ENCODE peak calls at places on chromosome 2, in ten cellular contexts. R is WERI-Rb-1, X is nephron progenitor cell, O is cardiac fibroblast, L is lower lobe of right lung, B is AG10803, K is cardiac muscle cell, J is mammary epithelial cell, H is GM13976, W is ovary. E is an unnamed sample.

GRCh38 chr2:62653582-62654422 is 51.7 kb upstream of the EHBP1 start:
- DNase-seq in X (no peak), H (no peak), O (no peak), R (no peak), L (no peak), K (no peak), W (no peak), B (no peak), J (peak), E (no peak)

GRCh38 chr2:57397550-57398360 is 648.9 kb upstream of the VRK2 start:
- DNase-seq in H (no peak), L (no peak), O (no peak), K (no peak), B (no peak), J (no peak), W (no peak), R (no peak), X (no peak), E (no peak)

GRCh38 chr2:63440612-63441011 is 147.7 kb downstream of the WDPCP start:
- DNase-seq in L (no peak), X (no peak), J (peak), K (no peak), B (no peak), R (no peak), O (peak), H (no peak), W (no peak), E (no peak)

GRCh38 chr2:65574911-65575444 is 142.6 kb upstream of the SPRED2 start:
- DNase-seq in K (no peak), L (no peak), J (no peak), O (peak), B (no peak), W (no peak), H (no peak), X (no peak), R (no peak), E (no peak)

GRCh38 chr2:23603581-23603980 is 218.6 kb downstream of the KLHL29 start:
- DNase-seq in H (no peak), B (no peak), W (no peak), J (no peak), O (no peak), X (no peak), R (no peak), K (no peak), L (peak), E (no peak)

GRCh38 chr2:47354013-47354816 is 48.7 kb upstream of the MSH2 start:
- DNase-seq in H (no peak), K (no peak), L (no peak), R (no peak), J (no peak), X (no peak), W (no peak), B (peak), O (peak), E (no peak)

GRCh38 chr2:196233033-196233807 is 61.8 kb upstream of the STK17B start:
- DNase-seq in K (no peak), J (peak), O (peak), L (no peak), R (no peak), B (peak), H (no peak), W (no peak), X (no peak), E (no peak)

GRCh38 chr2:71558300-71559051 is 105.1 kb downstream of the DYSF start:
- DNase-seq in B (no peak), W (no peak), R (no peak), J (no peak), X (no peak), H (no peak), L (peak), O (no peak), K (no peak), E (no peak)

GRCh38 chr2:200396726-200397348 is 90.3 kb downstream of the SPATS2L start:
- DNase-seq in H (no peak), J (peak), L (no peak), B (peak), R (no peak), K (no peak), X (no peak), O (peak), W (no peak), E (no peak)

GRCh38 chr2:133317161-133317560 is 251.1 kb downstream of the NCKAP5 start:
- DNase-seq in J (no peak), W (no peak), B (no peak), R (no peak), L (no peak), X (no peak), H (no peak), O (no peak), K (no peak), E (no peak)

GRCh38 chr2:9703085-9703641 is 72.4 kb upstream of the YWHAQ start:
- DNase-seq in J (peak), X (no peak), H (no peak), B (peak), R (no peak), W (no peak), K (no peak), O (peak), L (peak), E (no peak)

GRCh38 chr2:70442301-70443077 is 111.1 kb downstream of the TGFA start:
- DNase-seq in O (no peak), W (no peak), R (no peak), B (peak), H (no peak), J (no peak), L (no peak), K (no peak), X (no peak), E (no peak)

GRCh38 chr2:239566995-239567580 is 166.3 kb upstream of the HDAC4 start:
- DNase-seq in H (no peak), O (no peak), K (no peak), R (no peak), X (no peak), J (no peak), W (no peak), L (no peak), B (no peak), E (no peak)

GRCh38 chr2:219252084-219252483 is 959 bp upstream of the TUBA4B start:
- DNase-seq in H (no peak), W (no peak), B (no peak), L (no peak), O (no peak), J (peak), R (no peak), K (no peak), X (no peak), E (no peak)

GRCh38 chr2:118668431-118669424 is 178.7 kb downstream of the EN1 start:
- DNase-seq in O (peak), B (peak), L (no peak), W (no peak), H (no peak), K (no peak), R (no peak), X (no peak), J (peak), E (no peak)

GRCh38 chr2:28544915-28545589 is 49.2 kb downstream of the PLB1 start:
- DNase-seq in X (no peak), J (peak), O (no peak), B (no peak), L (no peak), H (no peak), W (no peak), K (no peak), R (no peak), E (no peak)

GRCh38 chr2:242031481-242032019 is 162.0 kb downstream of the RTP5 start:
- DNase-seq in J (peak), L (no peak), W (peak), O (peak), B (peak), H (no peak), X (no peak), K (no peak), R (no peak), E (no peak)

GRCh38 chr2:24971300-24971549 is 530 bp downstream of the DNAJC27 start:
- DNase-seq in O (no peak), B (no peak), L (no peak), H (no peak), K (no peak), R (no peak), J (no peak), W (no peak), X (no peak), E (no peak)

GRCh38 chr2:203532957-203533695 is 2.0 kb downstream of the RAPH1 start:
- DNase-seq in J (peak), O (peak), B (peak), L (no peak), R (no peak), X (peak), H (no peak), W (no peak), K (peak), E (no peak)

GRCh38 chr2:47239119-47239969 is 84.2 kb upstream of the STPG4 start:
- DNase-seq in O (no peak), H (no peak), K (no peak), J (no peak), L (no peak), X (peak), R (peak), B (no peak), W (no peak), E (no peak)

GRCh38 chr2:117958186-117958585 is 55.7 kb downstream of the CCDC93 start:
- DNase-seq in H (no peak), K (no peak), J (peak), W (no peak), L (no peak), O (peak), B (peak), X (no peak), R (no peak), E (no peak)

GRCh38 chr2:218992703-218993344 is 398 bp downstream of the CRYBA2 start:
- DNase-seq in R (no peak), L (no peak), X (peak), W (no peak), K (peak), B (no peak), J (no peak), H (no peak), O (no peak), E (peak)

GRCh38 chr2:79511320-79511951 is 1.4 kb upstream of the CTNNA2 start:
- DNase-seq in K (peak), R (no peak), L (peak), H (peak), O (peak), B (peak), J (peak), X (peak), W (peak), E (no peak)

GRCh38 chr2:78061301-78061700 is 539.1 kb upstream of the LRRTM4 start:
- DNase-seq in H (no peak), K (no peak), O (no peak), B (no peak), W (no peak), X (no peak), L (no peak), R (no peak), J (no peak), E (no peak)

GRCh38 chr2:27086090-27086721 is 366 bp upstream of the KHK start:
- DNase-seq in R (peak), K (peak), H (peak), W (peak), B (peak), X (peak), L (peak), J (peak), O (peak), E (peak)

GRCh38 chr2:164910091-164910899 is 45.0 kb downstream of the SLC38A11 start:
- DNase-seq in W (no peak), B (no peak), X (no peak), L (no peak), J (peak), H (no peak), O (no peak), R (peak), K (peak), E (no peak)

GRCh38 chr2:103459302-103459701 is 697.5 kb downstream of the TMEM182 start:
- DNase-seq in W (no peak), H (no peak), X (no peak), O (no peak), B (no peak), L (no peak), J (no peak), K (peak), R (no peak), E (no peak)

GRCh38 chr2:224359569-224359968 is 42.3 kb downstream of the FAM124B start:
- DNase-seq in W (no peak), B (no peak), R (peak), J (no peak), X (peak), K (peak), H (peak), L (no peak), O (peak), E (no peak)

GRCh38 chr2:42917374-42918017 is 125.1 kb upstream of the HAAO start:
- DNase-seq in K (no peak), J (no peak), R (no peak), W (no peak), B (peak), L (no peak), H (no peak), X (no peak), O (peak), E (no peak)

GRCh38 chr2:71452565-71452964 is 796 bp upstream of the DYSF start:
- DNase-seq in X (no peak), O (peak), K (peak), L (no peak), B (peak), J (peak), R (peak), W (no peak), H (no peak), E (no peak)

GRCh38 chr2:9331704-9332103 is 91.6 kb downstream of the ITGB1BP1 start:
- DNase-seq in W (no peak), L (no peak), K (peak), X (peak), O (peak), H (no peak), R (no peak), J (no peak), B (no peak), E (no peak)

GRCh38 chr2:110866496-110866895 is 134.1 kb downstream of the ACOXL start:
- DNase-seq in X (no peak), O (no peak), R (no peak), W (no peak), K (no peak), H (no peak), J (no peak), B (no peak), L (no peak), E (no peak)

GRCh38 chr2:207078186-207078798 is 87.5 kb downstream of the KLF7 start:
- DNase-seq in B (no peak), K (no peak), W (no peak), R (no peak), L (no peak), J (no peak), X (no peak), H (no peak), O (no peak), E (no peak)
- TF ChIP-seq CTCF in B (no peak), K (no peak), W (no peak), R (no peak), L (no peak), J (no peak), X (no peak), H (no peak), O (no peak), E (no peak)

DNA sequence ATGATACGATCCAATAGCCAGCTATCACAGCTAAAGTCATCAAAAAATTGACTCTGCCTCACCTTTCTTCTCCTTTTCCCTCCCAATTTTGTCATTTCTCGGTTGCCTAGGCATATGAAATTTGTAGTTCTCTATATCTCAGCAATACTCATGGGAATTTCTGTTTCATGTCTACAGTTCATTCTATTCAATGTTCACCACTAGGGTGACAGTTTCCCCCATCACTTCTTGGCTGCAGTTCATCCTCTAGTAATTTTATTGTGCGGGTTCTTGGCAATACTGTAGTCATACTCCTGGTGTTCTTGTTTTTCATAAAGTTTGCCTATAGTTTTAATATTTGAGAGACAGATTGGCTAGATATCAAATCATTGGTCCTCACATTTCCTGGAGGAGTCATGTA is 872.2 kb upstream of the ID2 start:
- DNase-seq in O (no peak), X (no peak), B (no peak), J (no peak), H (no peak), W (no peak), R (no peak), L (no peak), K (no peak), E (no peak)
- TF ChIP-seq CTCF in O (no peak), X (no peak), B (no peak), J (no peak), H (no peak), W (no peak), R (no peak), L (no peak), K (no peak), E (no peak)

DNA sequence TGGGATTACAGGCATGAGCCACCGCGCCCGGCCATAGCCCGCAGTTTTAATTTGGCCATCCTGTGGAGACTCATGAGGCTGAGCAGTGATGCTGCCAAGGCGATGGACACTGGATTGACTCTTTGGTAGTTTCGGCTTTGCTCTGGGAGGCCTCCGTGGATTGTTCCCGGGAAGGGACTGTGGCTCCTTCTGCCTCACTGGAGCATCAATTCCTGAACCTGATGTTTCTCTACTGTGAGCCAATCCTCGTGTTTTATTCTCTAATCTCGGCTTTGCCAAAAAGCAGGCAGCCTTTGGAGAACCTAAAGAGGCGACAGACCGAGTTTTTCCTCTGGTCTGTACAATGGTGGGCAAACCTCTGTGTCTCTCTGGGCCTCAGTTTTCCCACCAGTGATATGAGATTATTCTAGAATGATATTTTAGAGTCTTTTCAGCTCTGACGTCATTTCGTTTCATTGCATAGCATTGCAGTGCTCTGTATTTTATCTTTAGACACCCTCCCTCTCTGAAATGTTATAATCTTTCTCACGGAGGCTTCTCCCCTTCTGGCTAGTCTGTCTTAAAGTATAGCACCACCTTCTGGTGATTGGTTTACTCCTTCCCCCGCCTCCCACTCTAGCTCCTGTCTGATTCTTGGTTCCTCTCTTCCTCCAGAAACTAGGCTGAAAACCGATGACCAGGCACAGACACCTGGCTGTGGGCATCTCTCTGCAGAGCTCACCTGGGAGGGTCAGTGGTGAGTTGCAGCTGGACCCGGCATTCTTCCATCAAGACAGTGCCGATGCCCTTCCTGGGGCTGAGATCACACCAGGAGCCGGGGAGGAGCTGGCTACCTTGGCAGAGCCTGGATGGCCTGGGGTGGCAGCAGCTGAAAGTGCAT is 341.3 kb downstream of the MYCN start:
- DNase-seq in L (no peak), H (peak), X (peak), K (peak), B (no peak), J (peak), W (peak), R (peak), O (peak), E (peak)
- TF ChIP-seq CTCF in L (peak), H (no peak), X (peak), K (peak), B (no peak), J (no peak), W (no peak), R (peak), O (no peak), E (peak)

DNA sequence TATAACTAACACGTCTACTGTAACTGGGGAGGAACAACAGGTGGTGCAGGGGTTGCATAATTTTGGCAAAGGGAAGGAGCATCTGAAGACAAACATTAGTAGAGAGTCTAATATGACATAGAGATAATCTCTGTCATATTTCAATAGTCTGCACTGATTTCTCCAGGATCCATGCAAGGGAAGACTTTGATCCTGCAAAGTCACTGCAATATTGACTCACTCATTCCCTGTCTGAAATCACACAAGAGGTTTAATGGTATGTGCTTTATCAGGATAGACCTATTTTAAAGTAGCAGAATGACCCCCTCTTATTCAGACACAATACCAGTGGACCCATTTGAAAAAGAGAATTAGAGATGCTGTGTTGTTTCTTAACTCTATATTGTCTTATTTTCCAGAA is 98.7 kb upstream of the CAVIN2 start:
- DNase-seq in R (no peak), K (no peak), W (no peak), J (no peak), B (no peak), L (no peak), X (no peak), H (no peak), O (no peak), E (no peak)
- TF ChIP-seq CTCF in R (no peak), K (no peak), W (no peak), J (no peak), B (no peak), L (no peak), X (no peak), H (no peak), O (no peak), E (no peak)

E was measured in GM13977.